ENCODE peak calls at places on chromosomes 12 and 14, in six cellular contexts. One of them, this sample, is unnamed.

GRCh38 chr12:3020399-3020798 is 56.8 kb upstream of the TSPAN9 start:
- DNase-seq in substantia nigra: no peak
- DNase-seq in AML-193: no peak
- DNase-seq in stimulated activated CD4-positive, alpha-beta T cell treated with anti-CD3 and anti-CD28 coated beads, Interleukin-12 subunit alpha, Interleukin-12 subunit beta, amount 100 ng/mL, for 48 hours: no peak
- DNase-seq in HEK293T: no peak
- DNase-seq in adipocyte: no peak
- DNase-seq in this sample: no peak

GRCh38 chr14:72675126-72675525 is 218.8 kb downstream of the DPF3 start:
- DNase-seq in stimulated activated CD4-positive, alpha-beta T cell treated with anti-CD3 and anti-CD28 coated beads, Interleukin-12 subunit alpha, Interleukin-12 subunit beta, amount 100 ng/mL, for 48 hours: no peak
- DNase-seq in AML-193: no peak
- DNase-seq in HEK293T: no peak
- DNase-seq in substantia nigra: no peak
- DNase-seq in adipocyte: no peak
- DNase-seq in this sample: no peak

GRCh38 chr14:100972134-100972905 is 68.8 kb upstream of the RTL1 start:
- DNase-seq in AML-193: no peak
- DNase-seq in HEK293T: no peak
- DNase-seq in substantia nigra: no peak
- DNase-seq in adipocyte: no peak
- DNase-seq in stimulated activated CD4-positive, alpha-beta T cell treated with anti-CD3 and anti-CD28 coated beads, Interleukin-12 subunit alpha, Interleukin-12 subunit beta, amount 100 ng/mL, for 48 hours: no peak
- DNase-seq in this sample: no peak

GRCh38 chr14:31090872-31091764 is 64.9 kb upstream of the STRN3 start:
- DNase-seq in stimulated activated CD4-positive, alpha-beta T cell treated with anti-CD3 and anti-CD28 coated beads, Interleukin-12 subunit alpha, Interleukin-12 subunit beta, amount 100 ng/mL, for 48 hours: no peak
- DNase-seq in adipocyte: peak
- DNase-seq in HEK293T: no peak
- DNase-seq in AML-193: peak
- DNase-seq in substantia nigra: no peak
- DNase-seq in this sample: no peak

GRCh38 chr12:49920241-49920914 is 16.7 kb upstream of the FAIM2 start:
- DNase-seq in stimulated activated CD4-positive, alpha-beta T cell treated with anti-CD3 and anti-CD28 coated beads, Interleukin-12 subunit alpha, Interleukin-12 subunit beta, amount 100 ng/mL, for 48 hours: no peak
- DNase-seq in HEK293T: no peak
- DNase-seq in adipocyte: no peak
- DNase-seq in substantia nigra: no peak
- DNase-seq in AML-193: peak
- DNase-seq in this sample: no peak

GRCh38 chr14:101177301-101178055 is 274.0 kb upstream of the RTL1 start:
- DNase-seq in stimulated activated CD4-positive, alpha-beta T cell treated with anti-CD3 and anti-CD28 coated beads, Interleukin-12 subunit alpha, Interleukin-12 subunit beta, amount 100 ng/mL, for 48 hours: no peak
- DNase-seq in adipocyte: no peak
- DNase-seq in AML-193: no peak
- DNase-seq in substantia nigra: no peak
- DNase-seq in HEK293T: no peak
- DNase-seq in this sample: no peak

GRCh38 chr14:61616524-61617185 is 78.7 kb upstream of the HIF1A start:
- DNase-seq in stimulated activated CD4-positive, alpha-beta T cell treated with anti-CD3 and anti-CD28 coated beads, Interleukin-12 subunit alpha, Interleukin-12 subunit beta, amount 100 ng/mL, for 48 hours: no peak
- DNase-seq in HEK293T: no peak
- DNase-seq in substantia nigra: no peak
- DNase-seq in adipocyte: peak
- DNase-seq in AML-193: no peak
- DNase-seq in this sample: no peak

GRCh38 chr12:122449317-122449716 is 26.8 kb upstream of the CLIP1 start:
- DNase-seq in adipocyte: peak
- DNase-seq in AML-193: peak
- DNase-seq in stimulated activated CD4-positive, alpha-beta T cell treated with anti-CD3 and anti-CD28 coated beads, Interleukin-12 subunit alpha, Interleukin-12 subunit beta, amount 100 ng/mL, for 48 hours: no peak
- DNase-seq in HEK293T: no peak
- DNase-seq in substantia nigra: no peak
- DNase-seq in this sample: no peak

GRCh38 chr14:44657688-44658388 is 150.8 kb upstream of the FSCB start:
- DNase-seq in substantia nigra: no peak
- DNase-seq in HEK293T: peak
- DNase-seq in stimulated activated CD4-positive, alpha-beta T cell treated with anti-CD3 and anti-CD28 coated beads, Interleukin-12 subunit alpha, Interleukin-12 subunit beta, amount 100 ng/mL, for 48 hours: no peak
- DNase-seq in adipocyte: peak
- DNase-seq in AML-193: no peak
- DNase-seq in this sample: peak

GRCh38 chr12:26017484-26018211 is 59.2 kb downstream of the RASSF8 start:
- DNase-seq in stimulated activated CD4-positive, alpha-beta T cell treated with anti-CD3 and anti-CD28 coated beads, Interleukin-12 subunit alpha, Interleukin-12 subunit beta, amount 100 ng/mL, for 48 hours: no peak
- DNase-seq in substantia nigra: no peak
- DNase-seq in HEK293T: peak
- DNase-seq in AML-193: peak
- DNase-seq in adipocyte: peak
- DNase-seq in this sample: no peak

GRCh38 chr14:59188461-59189280 is at the start of gene DAAM1:
- DNase-seq in substantia nigra: peak
- DNase-seq in AML-193: peak
- DNase-seq in HEK293T: peak
- DNase-seq in adipocyte: peak
- DNase-seq in stimulated activated CD4-positive, alpha-beta T cell treated with anti-CD3 and anti-CD28 coated beads, Interleukin-12 subunit alpha, Interleukin-12 subunit beta, amount 100 ng/mL, for 48 hours: peak
- DNase-seq in this sample: peak

GRCh38 chr12:126668538-126668937 is 1598.4 kb upstream of the TMEM132C start:
- DNase-seq in HEK293T: no peak
- DNase-seq in AML-193: no peak
- DNase-seq in substantia nigra: no peak
- DNase-seq in stimulated activated CD4-positive, alpha-beta T cell treated with anti-CD3 and anti-CD28 coated beads, Interleukin-12 subunit alpha, Interleukin-12 subunit beta, amount 100 ng/mL, for 48 hours: no peak
- DNase-seq in adipocyte: peak
- DNase-seq in this sample: no peak

GRCh38 chr14:74762917-74763802 is at the start of gene YLPM1:
- DNase-seq in substantia nigra: peak
- DNase-seq in adipocyte: peak
- DNase-seq in HEK293T: peak
- DNase-seq in AML-193: peak
- DNase-seq in stimulated activated CD4-positive, alpha-beta T cell treated with anti-CD3 and anti-CD28 coated beads, Interleukin-12 subunit alpha, Interleukin-12 subunit beta, amount 100 ng/mL, for 48 hours: peak
- DNase-seq in this sample: peak

GRCh38 chr12:96879301-96879700 is 27.8 kb upstream of the NEDD1 start:
- DNase-seq in substantia nigra: no peak
- DNase-seq in HEK293T: no peak
- DNase-seq in AML-193: no peak
- DNase-seq in stimulated activated CD4-positive, alpha-beta T cell treated with anti-CD3 and anti-CD28 coated beads, Interleukin-12 subunit alpha, Interleukin-12 subunit beta, amount 100 ng/mL, for 48 hours: no peak
- DNase-seq in adipocyte: no peak
- DNase-seq in this sample: no peak

GRCh38 chr14:91417134-91417982 is at the start of gene CCDC88C:
- DNase-seq in AML-193: peak
- DNase-seq in stimulated activated CD4-positive, alpha-beta T cell treated with anti-CD3 and anti-CD28 coated beads, Interleukin-12 subunit alpha, Interleukin-12 subunit beta, amount 100 ng/mL, for 48 hours: peak
- DNase-seq in adipocyte: peak
- DNase-seq in HEK293T: peak
- DNase-seq in substantia nigra: peak
- DNase-seq in this sample: peak

GRCh38 chr12:108367436-108367835 is 28.3 kb upstream of the CMKLR1 start:
- DNase-seq in AML-193: no peak
- DNase-seq in HEK293T: no peak
- DNase-seq in stimulated activated CD4-positive, alpha-beta T cell treated with anti-CD3 and anti-CD28 coated beads, Interleukin-12 subunit alpha, Interleukin-12 subunit beta, amount 100 ng/mL, for 48 hours: no peak
- DNase-seq in substantia nigra: no peak
- DNase-seq in adipocyte: peak
- DNase-seq in this sample: no peak

GRCh38 chr12:57745485-57745881 is 644 bp downstream of the TSPAN31 start:
- DNase-seq in HEK293T: no peak
- DNase-seq in substantia nigra: no peak
- DNase-seq in AML-193: no peak
- DNase-seq in stimulated activated CD4-positive, alpha-beta T cell treated with anti-CD3 and anti-CD28 coated beads, Interleukin-12 subunit alpha, Interleukin-12 subunit beta, amount 100 ng/mL, for 48 hours: no peak
- DNase-seq in adipocyte: no peak
- DNase-seq in this sample: no peak

GRCh38 chr12:13288937-13289643 is 92.6 kb downstream of the EMP1 start:
- DNase-seq in substantia nigra: no peak
- DNase-seq in HEK293T: no peak
- DNase-seq in stimulated activated CD4-positive, alpha-beta T cell treated with anti-CD3 and anti-CD28 coated beads, Interleukin-12 subunit alpha, Interleukin-12 subunit beta, amount 100 ng/mL, for 48 hours: no peak
- DNase-seq in AML-193: no peak
- DNase-seq in adipocyte: peak
- DNase-seq in this sample: no peak

GRCh38 chr12:123141615-123142517 is 9.0 kb downstream of the PITPNM2 start:
- DNase-seq in adipocyte: peak
- DNase-seq in stimulated activated CD4-positive, alpha-beta T cell treated with anti-CD3 and anti-CD28 coated beads, Interleukin-12 subunit alpha, Interleukin-12 subunit beta, amount 100 ng/mL, for 48 hours: no peak
- DNase-seq in substantia nigra: no peak
- DNase-seq in HEK293T: no peak
- DNase-seq in AML-193: no peak
- DNase-seq in this sample: no peak

GRCh38 chr14:23434488-23435219 is 806 bp downstream of the MYH7 start:
- DNase-seq in stimulated activated CD4-positive, alpha-beta T cell treated with anti-CD3 and anti-CD28 coated beads, Interleukin-12 subunit alpha, Interleukin-12 subunit beta, amount 100 ng/mL, for 48 hours: no peak
- DNase-seq in substantia nigra: no peak
- DNase-seq in AML-193: no peak
- DNase-seq in adipocyte: no peak
- DNase-seq in HEK293T: no peak
- DNase-seq in this sample: no peak

GRCh38 chr12:53325539-53326061 is 4.2 kb upstream of the AAAS start:
- DNase-seq in substantia nigra: peak
- DNase-seq in adipocyte: peak
- DNase-seq in AML-193: no peak
- DNase-seq in HEK293T: no peak
- DNase-seq in stimulated activated CD4-positive, alpha-beta T cell treated with anti-CD3 and anti-CD28 coated beads, Interleukin-12 subunit alpha, Interleukin-12 subunit beta, amount 100 ng/mL, for 48 hours: no peak
- DNase-seq in this sample: no peak

GRCh38 chr14:92253381-92253894 is 69.5 kb upstream of the SLC24A4 start:
- DNase-seq in substantia nigra: no peak
- DNase-seq in stimulated activated CD4-positive, alpha-beta T cell treated with anti-CD3 and anti-CD28 coated beads, Interleukin-12 subunit alpha, Interleukin-12 subunit beta, amount 100 ng/mL, for 48 hours: no peak
- DNase-seq in adipocyte: no peak
- DNase-seq in HEK293T: no peak
- DNase-seq in AML-193: no peak
- DNase-seq in this sample: no peak

GRCh38 chr12:71194657-71195056 is 36.9 kb upstream of the TSPAN8 start:
- DNase-seq in substantia nigra: no peak
- DNase-seq in HEK293T: no peak
- DNase-seq in AML-193: no peak
- DNase-seq in adipocyte: no peak
- DNase-seq in stimulated activated CD4-positive, alpha-beta T cell treated with anti-CD3 and anti-CD28 coated beads, Interleukin-12 subunit alpha, Interleukin-12 subunit beta, amount 100 ng/mL, for 48 hours: no peak
- DNase-seq in this sample: no peak

GRCh38 chr12:85828576-85828975 is 7.6 kb downstream of the RASSF9 start:
- DNase-seq in AML-193: no peak
- DNase-seq in substantia nigra: no peak
- DNase-seq in HEK293T: no peak
- DNase-seq in stimulated activated CD4-positive, alpha-beta T cell treated with anti-CD3 and anti-CD28 coated beads, Interleukin-12 subunit alpha, Interleukin-12 subunit beta, amount 100 ng/mL, for 48 hours: no peak
- DNase-seq in adipocyte: no peak
- DNase-seq in this sample: no peak

GRCh38 chr14:63928744-63929174 is 76.0 kb downstream of the SYNE2 start:
- DNase-seq in HEK293T: no peak
- DNase-seq in adipocyte: no peak
- DNase-seq in substantia nigra: no peak
- DNase-seq in stimulated activated CD4-positive, alpha-beta T cell treated with anti-CD3 and anti-CD28 coated beads, Interleukin-12 subunit alpha, Interleukin-12 subunit beta, amount 100 ng/mL, for 48 hours: no peak
- DNase-seq in AML-193: no peak
- DNase-seq in this sample: no peak

GRCh38 chr12:24903305-24904088 is 45.4 kb downstream of the BCAT1 start:
- DNase-seq in stimulated activated CD4-positive, alpha-beta T cell treated with anti-CD3 and anti-CD28 coated beads, Interleukin-12 subunit alpha, Interleukin-12 subunit beta, amount 100 ng/mL, for 48 hours: no peak
- DNase-seq in adipocyte: no peak
- DNase-seq in AML-193: peak
- DNase-seq in substantia nigra: no peak
- DNase-seq in HEK293T: no peak
- DNase-seq in this sample: no peak

GRCh38 chr12:6937481-6938352 is 5.9 kb upstream of the RNU7-1 start:
- DNase-seq in stimulated activated CD4-positive, alpha-beta T cell treated with anti-CD3 and anti-CD28 coated beads, Interleukin-12 subunit alpha, Interleukin-12 subunit beta, amount 100 ng/mL, for 48 hours: peak
- DNase-seq in substantia nigra: peak
- DNase-seq in HEK293T: peak
- DNase-seq in AML-193: peak
- DNase-seq in adipocyte: peak
- DNase-seq in this sample: peak

GRCh38 chr12:42140901-42141300 is 3.8 kb downstream of the GXYLT1 start:
- DNase-seq in AML-193: no peak
- DNase-seq in HEK293T: no peak
- DNase-seq in substantia nigra: no peak
- DNase-seq in adipocyte: peak
- DNase-seq in stimulated activated CD4-positive, alpha-beta T cell treated with anti-CD3 and anti-CD28 coated beads, Interleukin-12 subunit alpha, Interleukin-12 subunit beta, amount 100 ng/mL, for 48 hours: no peak
- DNase-seq in this sample: no peak

GRCh38 chr14:89613260-89614008 is 196.4 kb upstream of the FOXN3 start:
- DNase-seq in stimulated activated CD4-positive, alpha-beta T cell treated with anti-CD3 and anti-CD28 coated beads, Interleukin-12 subunit alpha, Interleukin-12 subunit beta, amount 100 ng/mL, for 48 hours: peak
- DNase-seq in substantia nigra: no peak
- DNase-seq in AML-193: no peak
- DNase-seq in adipocyte: no peak
- DNase-seq in HEK293T: no peak
- DNase-seq in this sample: no peak